ENCODE peak calls at places on chromosome 13, in ten cellular contexts. N is stimulated activated effector memory CD8-positive, alpha-beta T cell treated with anti-CD3 and anti-CD28 coated beads, Interleukin-12 subunit alpha, Interleukin-12 subunit beta, amount 100 ng/mL, for 72 hours; S is NCI-H774; M is putamen; Q is activated CD8-positive, alpha-beta memory T cell treated with anti-CD3 and anti-CD28 coated beads for 1 hour; R is stimulated activated CD4-positive, alpha-beta T cell treated with anti-CD3 and anti-CD28 coated beads, TNF-alpha, amount 100 ng/mL, for 4 hours; H is HEK293T; E is amygdala; L is progenitor cell of endocrine pancreas; Z is ecto neural progenitor cell. I is an unnamed sample.

GRCh38 chr13:45208132-45208531 is 7.3 kb upstream of the KCTD4 start:
- DNase-seq in Q (no peak), Z (no peak), S (no peak), R (no peak), N (no peak), E (no peak), M (no peak), L (no peak), H (no peak), I (no peak)

GRCh38 chr13:49635599-49636433 is 7.5 kb downstream of the ARL11 start:
- DNase-seq in N (no peak), M (no peak), H (no peak), E (no peak), S (no peak), L (no peak), R (no peak), Q (no peak), Z (no peak), I (peak; percentile 26)

GRCh38 chr13:24270639-24271131 is 38.7 kb upstream of the C1QTNF9 start:
- DNase-seq in N (no peak), L (no peak), S (no peak), Z (no peak), M (peak; percentile 78), E (peak; percentile 64), Q (no peak), R (no peak), H (peak; percentile 42), I (no peak)

GRCh38 chr13:97257800-97258799 is 36.0 kb downstream of the MBNL2 start:
- DNase-seq in M (no peak), H (peak; percentile 50), L (no peak), S (no peak), R (no peak), Z (no peak), N (no peak), E (no peak), Q (no peak), I (no peak)

GRCh38 chr13:93309886-93310520 is 83.4 kb downstream of the GPC6 start:
- DNase-seq in H (no peak), E (no peak), S (peak; percentile 0), R (no peak), Q (no peak), Z (no peak), M (no peak), N (no peak), L (no peak), I (no peak)

GRCh38 chr13:109315481-109315880 is 470.9 kb downstream of the IRS2 start:
- DNase-seq in M (no peak), Z (no peak), E (no peak), R (no peak), H (no peak), Q (no peak), N (no peak), L (no peak), S (no peak), I (no peak)

GRCh38 chr13:24040835-24041234 is 119.7 kb upstream of the SPATA13 start:
- DNase-seq in L (no peak), E (no peak), H (no peak), M (peak; percentile 26), Q (no peak), R (no peak), Z (no peak), S (no peak), N (no peak), I (peak; percentile 32)

GRCh38 chr13:44927953-44928352 is 61.3 kb downstream of the NUFIP1 start:
- DNase-seq in H (no peak), R (no peak), L (no peak), N (no peak), Z (no peak), M (no peak), S (no peak), E (no peak), Q (no peak), I (no peak)

GRCh38 chr13:24074687-24075086 is 85.8 kb upstream of the SPATA13 start:
- DNase-seq in N (no peak), H (no peak), E (no peak), Z (no peak), L (no peak), S (no peak), Q (no peak), M (no peak), R (no peak), I (no peak)

GRCh38 chr13:43629691-43630480 is 156.9 kb downstream of the ENOX1 start:
- DNase-seq in H (no peak), N (no peak), M (peak; percentile 52), E (no peak), R (no peak), Q (no peak), Z (no peak), S (no peak), L (no peak), I (no peak)

GRCh38 chr13:66219493-66219892 is 1010.6 kb downstream of the PCDH9 start:
- DNase-seq in Q (no peak), R (no peak), N (no peak), M (no peak), S (no peak), E (no peak), Z (no peak), H (no peak), L (no peak), I (no peak)

GRCh38 chr13:43805071-43805468 is 18.3 kb upstream of the ENOX1 start:
- DNase-seq in Q (no peak), S (no peak), R (no peak), H (no peak), L (no peak), M (peak; percentile 70), E (no peak), Z (no peak), N (no peak), I (peak; percentile 57)

GRCh38 chr13:36885901-36886300 is 34.1 kb downstream of the SMAD9 start:
- DNase-seq in Q (no peak), H (no peak), M (no peak), E (no peak), Z (no peak), S (no peak), L (no peak), R (no peak), N (no peak), I (peak; percentile 34)

GRCh38 chr13:38386421-38386820 is 36.8 kb downstream of the UFM1 start:
- DNase-seq in M (no peak), Q (no peak), S (no peak), R (no peak), H (no peak), E (no peak), Z (no peak), N (no peak), L (no peak), I (no peak)

GRCh38 chr13:31962661-31963345 is 68.8 kb upstream of the FRY start:
- DNase-seq in N (no peak), E (no peak), Q (no peak), L (no peak), H (no peak), R (no peak), M (no peak), Z (no peak), S (no peak), I (no peak)

GRCh38 chr13:88339271-88339741 is 668.1 kb downstream of the SLITRK5 start:
- DNase-seq in L (no peak), N (no peak), S (no peak), H (no peak), Z (no peak), E (no peak), M (no peak), R (no peak), Q (no peak), I (no peak)

GRCh38 chr13:62431852-62432251 is 1016.2 kb upstream of the PCDH20 start:
- DNase-seq in E (no peak), H (no peak), Z (no peak), M (no peak), Q (no peak), S (no peak), R (no peak), N (no peak), L (no peak), I (no peak)

GRCh38 chr13:75725784-75726183 is 89.7 kb downstream of the LMO7 start:
- DNase-seq in Q (no peak), H (no peak), R (no peak), M (no peak), E (no peak), L (no peak), Z (no peak), N (no peak), S (no peak), I (no peak)

GRCh38 chr13:25869941-25870340 is 181.9 kb downstream of the SHISA2 start:
- DNase-seq in E (no peak), H (no peak), N (no peak), L (no peak), M (no peak), Z (no peak), S (no peak), R (no peak), Q (no peak), I (no peak)

I was measured in NCI-H345.